ENCODE peak calls at places on chromosomes 5 and 9, in four cellular contexts. J is ACHN, W is iris pigment epithelial cell, M is colonic mucosa. V is an unnamed sample.

GRCh38 chr5:65802820-65803219 is 80.8 kb downstream of the NLN start:
- DNase-seq in M (no peak), W (no peak), J (no peak), V (no peak)

GRCh38 chr5:74761241-74761640 is 5.7 kb downstream of the GFM2 start:
- DNase-seq in M (no peak), J (no peak), W (no peak), V (no peak)

GRCh38 chr5:111512026-111512405 is 319 bp downstream of the STARD4 start:
- DNase-seq in M (no peak), J (no peak), W (peak; percentile 59), V (peak; percentile 23)

GRCh38 chr5:160108124-160108523 is 11.1 kb downstream of the PWWP2A start:
- DNase-seq in M (no peak), J (no peak), W (no peak), V (no peak)

GRCh38 chr9:71758277-71758676 is 10.0 kb downstream of the CEMIP2 start:
- DNase-seq in M (no peak), J (no peak), W (no peak), V (no peak)

GRCh38 chr9:134211811-134212460 is 47.6 kb upstream of the RNU6ATAC start:
- DNase-seq in J (no peak), W (no peak), M (no peak), V (no peak)

GRCh38 chr9:77800924-77801551 is 152.9 kb upstream of the GNA14 start:
- DNase-seq in W (peak; percentile 7), J (no peak), M (no peak), V (no peak)

GRCh38 chr9:99823392-99824377 is 2.0 kb downstream of the NR4A3 start:
- DNase-seq in J (peak; percentile 37), W (peak; percentile 41), M (peak; percentile 30), V (peak; percentile 28)

GRCh38 chr9:128190013-128190412 is 1.4 kb downstream of the CIZ1 start:
- DNase-seq in J (no peak), W (no peak), M (no peak), V (no peak)

GRCh38 chr5:153629027-153629426 is 138.6 kb downstream of the GRIA1 start:
- DNase-seq in J (peak; percentile 90), W (peak; percentile 97), M (peak; percentile 17), V (peak; percentile 95)

GRCh38 chr9:5714501-5715401 is 85.8 kb downstream of the RIC1 start:
- DNase-seq in M (no peak), W (peak; percentile 59), J (peak; percentile 50), V (peak; percentile 6)

GRCh38 chr5:35205186-35205585 is 25.1 kb downstream of the PRLR start:
- DNase-seq in W (no peak), M (no peak), J (no peak), V (no peak)

GRCh38 chr5:76403963-76404693 is 1.0 kb downstream of the IQGAP2 start:
- DNase-seq in M (peak; percentile 86), J (no peak), W (peak; percentile 20), V (no peak)

GRCh38 chr5:161369032-161369431 is 177.5 kb downstream of the GABRB2 start:
- DNase-seq in W (no peak), J (no peak), M (no peak), V (no peak)

GRCh38 chr5:17219006-17219422 is 1.6 kb downstream of the BASP1 start:
- DNase-seq in J (peak; percentile 32), W (no peak), M (no peak), V (no peak)

GRCh38 chr5:170427672-170428236 is 38.6 kb upstream of the KCNMB1 start:
- DNase-seq in M (no peak), W (no peak), J (no peak), V (no peak)

GRCh38 chr5:134794136-134794535 is 35.6 kb downstream of the DDX46 start:
- DNase-seq in W (peak; percentile 39), J (no peak), M (no peak), V (no peak)

GRCh38 chr5:96232602-96233001 is 200.4 kb downstream of the PCSK1 start:
- DNase-seq in J (no peak), M (no peak), W (no peak), V (no peak)